ENCODE peak calls at places on chromosomes 5 and 9, in five cellular contexts. D is CMK, N is SK-N-DZ, W is small intestine, G is GM13976. E is an unnamed sample.

GRCh38 chr9:97766092-97766491 is 69.0 kb upstream of the XPA start:
- DNase-seq in W (no peak), D (no peak), N (no peak), G (no peak), E (no peak)

GRCh38 chr9:92616199-92617129 is 53.5 kb downstream of the IPPK start:
- DNase-seq in D (no peak), G (no peak), W (no peak), N (no peak), E (no peak)

GRCh38 chr5:109914906-109915305 is 225.2 kb downstream of the MAN2A1 start:
- DNase-seq in G (no peak), W (no peak), N (no peak), D (no peak), E (no peak)

GRCh38 chr5:131950706-131951105 is 5.2 kb upstream of the MEIKIN start:
- DNase-seq in G (no peak), N (no peak), W (no peak), D (no peak), E (no peak)

GRCh38 chr5:66595877-66596790 is at the start of gene MAST4:
- DNase-seq in D (peak), W (peak), G (peak), N (peak), E (peak)

GRCh38 chr9:32550046-32550608 is 2.0 kb upstream of the SMIM27 start:
- DNase-seq in N (peak), G (peak), W (peak), D (no peak), E (peak)

GRCh38 chr9:17063535-17064135 is 71.2 kb upstream of the CNTLN start:
- DNase-seq in W (peak), G (no peak), N (peak), D (no peak), E (peak)

GRCh38 chr9:91724609-91725505 is 225.2 kb downstream of the ROR2 start:
- DNase-seq in W (no peak), D (no peak), G (no peak), N (no peak), E (no peak)

GRCh38 chr5:81696418-81697397 is 54.2 kb downstream of the SSBP2 start:
- DNase-seq in N (no peak), G (no peak), D (no peak), W (no peak), E (no peak)

GRCh38 chr9:82313697-82314096 is 325.1 kb downstream of the SPATA31D1 start:
- DNase-seq in N (no peak), D (no peak), W (no peak), G (no peak), E (no peak)

GRCh38 chr5:37776826-37777225 is 63.0 kb downstream of the GDNF start:
- DNase-seq in N (peak), D (no peak), W (no peak), G (no peak), E (no peak)

GRCh38 chr5:85140471-85140870 is 755.8 kb upstream of the EDIL3 start:
- DNase-seq in W (no peak), G (no peak), D (no peak), N (no peak), E (no peak)

GRCh38 chr5:149434162-149435014 is 55.3 kb upstream of the IL17B start:
- DNase-seq in D (peak), G (peak), N (peak), W (peak), E (peak)

GRCh38 chr9:96317335-96317980 is 15.5 kb upstream of the HSD17B3 start:
- DNase-seq in W (peak), N (peak), G (peak), D (peak), E (peak)

GRCh38 chr5:173001229-173001841 is 17.8 kb downstream of the ATP6V0E1 start:
- DNase-seq in G (peak), D (no peak), W (no peak), N (no peak), E (no peak)

GRCh38 chr5:168992687-168993086 is 308.3 kb downstream of the SLIT3 start:
- DNase-seq in W (no peak), D (no peak), N (peak), G (no peak), E (peak)

GRCh38 chr5:71695069-71695468 is 24.0 kb upstream of the CARTPT start:
- DNase-seq in W (peak), D (no peak), N (no peak), G (no peak), E (no peak)

GRCh38 chr5:94544784-94545318 is 73.6 kb downstream of the KIAA0825 start:
- DNase-seq in G (no peak), D (no peak), W (no peak), N (no peak), E (no peak)

GRCh38 chr5:130571076-130571475 is 594.0 kb downstream of the HINT1 start:
- DNase-seq in G (no peak), D (no peak), N (no peak), W (no peak), E (no peak)

GRCh38 chr9:90726215-90726614 is 75.4 kb upstream of the SYK start:
- DNase-seq in D (no peak), N (no peak), W (no peak), G (no peak), E (no peak)

GRCh38 chr5:39502704-39503103 is 77.9 kb upstream of the DAB2 start:
- DNase-seq in G (no peak), W (no peak), N (no peak), D (no peak), E (no peak)

GRCh38 chr5:62714246-62714645 is 135.6 kb downstream of the LRRC70 start:
- DNase-seq in D (no peak), W (no peak), G (no peak), N (no peak), E (no peak)

GRCh38 chr5:125198270-125198974 is 452.0 kb upstream of the ZNF608 start:
- DNase-seq in D (no peak), W (peak), N (peak), G (no peak), E (peak)

GRCh38 chr5:35345222-35345621 is 114.9 kb upstream of the PRLR start:
- DNase-seq in N (peak), G (no peak), W (peak), D (no peak), E (peak)

GRCh38 chr9:81035171-81035570 is 654.2 kb downstream of the TLE1 start:
- DNase-seq in G (no peak), N (peak), D (no peak), W (no peak), E (no peak)

GRCh38 chr5:153352685-153353219 is 137.7 kb upstream of the GRIA1 start:
- DNase-seq in N (no peak), G (no peak), D (no peak), W (no peak), E (no peak)